ENCODE peak calls at places on chromosomes 13 and 19, in eight cellular contexts. H, Z, F, E, V, T, X and A are unnamed samples.

GRCh38 chr13:73059460-73060250 is 850 bp downstream of the KLF5 start:
- DNase-seq in T (peak; percentile 31), H (peak; percentile 81), V (peak; percentile 90), E (peak; percentile 40), Z (peak; percentile 58), F (peak; percentile 15), X (peak; percentile 54), A (peak; percentile 29)

GRCh38 chr13:90416519-90416918 is 931.0 kb upstream of the MIR17HG start:
- DNase-seq in F (peak; percentile 80), T (no peak), X (no peak), V (no peak), H (no peak), Z (no peak), E (no peak), A (peak; percentile 89)

GRCh38 chr19:30391554-30392551 is 19.7 kb downstream of the ZNF536 start:
- DNase-seq in Z (no peak), T (no peak), F (peak; percentile 95), E (no peak), X (no peak), V (no peak), H (no peak), A (no peak)

GRCh38 chr13:31023126-31023525 is 90.7 kb downstream of the TEX26 start:
- DNase-seq in T (no peak), V (no peak), E (no peak), X (no peak), F (no peak), Z (no peak), H (no peak), A (no peak)

GRCh38 chr13:27917121-27917947 is 2.5 kb upstream of the PDX1 start:
- DNase-seq in F (no peak), V (peak; percentile 43), Z (no peak), H (no peak), E (no peak), T (no peak), X (no peak), A (no peak)

GRCh38 chr19:23318143-23318542 is 67.9 kb upstream of the ZNF724 start:
- DNase-seq in Z (no peak), E (no peak), V (no peak), H (no peak), T (no peak), F (no peak), X (no peak), A (no peak)

GRCh38 chr19:31518626-31519025 is 169.4 kb upstream of the TSHZ3 start:
- DNase-seq in H (no peak), T (no peak), F (no peak), E (no peak), X (no peak), Z (no peak), V (no peak), A (no peak)

GRCh38 chr19:6372594-6373095 is at the start of gene ALKBH7:
- DNase-seq in V (peak; percentile 97), Z (peak; percentile 96), X (peak; percentile 95), F (peak; percentile 100), E (peak; percentile 99), H (peak; percentile 99), T (peak; percentile 97), A (peak; percentile 100)

GRCh38 chr19:45484273-45484945 is 12.4 kb downstream of the RTN2 start:
- DNase-seq in X (no peak), V (no peak), H (no peak), T (no peak), E (no peak), Z (no peak), F (peak; percentile 25), A (peak; percentile 32)

GRCh38 chr19:41734585-41734984 is 20.7 kb upstream of the CEACAM6 start:
- DNase-seq in Z (no peak), H (no peak), X (no peak), T (no peak), E (no peak), F (no peak), V (peak; percentile 75), A (no peak)

GRCh38 chr19:2455481-2456300 is 1.1 kb downstream of the LMNB2 start:
- DNase-seq in F (no peak), Z (peak; percentile 40), X (peak; percentile 70), T (peak; percentile 42), E (peak; percentile 51), V (peak; percentile 36), H (peak; percentile 46), A (peak; percentile 21)

GRCh38 chr13:37648604-37649003 is 50.0 kb upstream of the POSTN start:
- DNase-seq in V (no peak), F (peak; percentile 56), T (no peak), Z (no peak), X (no peak), E (no peak), H (no peak), A (peak; percentile 53)

GRCh38 chr13:110352735-110353134 is 45.7 kb downstream of the COL4A2 start:
- DNase-seq in Z (no peak), X (no peak), F (no peak), V (no peak), E (no peak), H (no peak), T (no peak), A (no peak)

GRCh38 chr19:715347-715746 is 6.6 kb downstream of the PALM start:
- DNase-seq in F (no peak), Z (no peak), H (no peak), X (no peak), E (no peak), V (no peak), T (no peak), A (no peak)

GRCh38 chr19:1400281-1401137 is 833 bp downstream of the GAMT start:
- DNase-seq in T (no peak), V (peak; percentile 64), H (peak; percentile 76), E (peak; percentile 65), Z (peak; percentile 81), F (peak; percentile 13), X (peak; percentile 34), A (no peak)

GRCh38 chr13:31769581-31769980 is 30.3 kb downstream of the RXFP2 start:
- DNase-seq in H (no peak), X (no peak), V (no peak), T (no peak), E (no peak), Z (no peak), F (peak; percentile 44), A (no peak)

GRCh38 chr13:41588899-41589298 is 131.5 kb downstream of the RGCC start:
- DNase-seq in V (no peak), T (no peak), F (peak; percentile 95), H (no peak), Z (no peak), X (no peak), E (no peak), A (peak; percentile 88)

GRCh38 chr19:31099470-31100190 is 249.6 kb downstream of the TSHZ3 start:
- DNase-seq in Z (no peak), E (no peak), F (peak; percentile 69), V (no peak), X (no peak), T (no peak), H (no peak), A (peak; percentile 41)

GRCh38 chr13:44690376-44690775 is 114.2 kb upstream of the TSC22D1 start:
- DNase-seq in T (no peak), F (no peak), V (no peak), H (no peak), Z (no peak), E (no peak), X (no peak), A (no peak)

GRCh38 chr19:48556163-48556562 is 4.2 kb downstream of the SULT2B1 start:
- DNase-seq in H (no peak), V (peak; percentile 80), T (no peak), X (no peak), Z (no peak), F (peak; percentile 42), E (no peak), A (peak; percentile 55)

GRCh38 chr19:16134510-16134909 is 9.0 kb upstream of the HSH2D start:
- DNase-seq in Z (no peak), H (no peak), T (no peak), F (no peak), V (no peak), E (no peak), X (no peak), A (no peak)

GRCh38 chr19:16821081-16821480 is 8.1 kb upstream of the SIN3B start:
- DNase-seq in X (no peak), Z (no peak), V (no peak), T (no peak), H (no peak), E (no peak), F (no peak), A (no peak)

GRCh38 chr19:17402982-17403855 is 2.2 kb downstream of the BST2 start:
- DNase-seq in E (peak; percentile 38), F (no peak), X (peak; percentile 83), Z (peak; percentile 44), H (no peak), T (no peak), V (no peak), A (peak; percentile 46)

GRCh38 chr13:52949744-52950143 is 78.9 kb upstream of the OLFM4 start:
- DNase-seq in H (no peak), Z (no peak), V (no peak), X (no peak), T (peak; percentile 16), E (no peak), F (no peak), A (no peak)

GRCh38 chr19:38893341-38893771 is 6.1 kb downstream of the SIRT2 start:
- DNase-seq in H (no peak), Z (peak; percentile 51), V (no peak), F (no peak), X (no peak), T (no peak), E (no peak), A (no peak)

GRCh38 chr13:26784704-26785639 is 24.4 kb upstream of the GPR12 start:
- DNase-seq in F (no peak), T (no peak), H (no peak), E (no peak), Z (no peak), V (no peak), X (peak; percentile 81), A (no peak)

GRCh38 chr19:1027020-1027952 is 878 bp downstream of the CNN2 start:
- DNase-seq in H (no peak), E (no peak), F (no peak), Z (no peak), V (no peak), X (peak; percentile 47), T (no peak), A (no peak)

GRCh38 chr19:17996826-17997316 is 11.1 kb upstream of the ARRDC2 start:
- DNase-seq in V (peak; percentile 91), E (peak; percentile 88), X (peak; percentile 85), H (peak; percentile 91), F (peak; percentile 57), Z (peak; percentile 86), T (peak; percentile 88), A (peak; percentile 76)